ENCODE peak calls at places on chromosomes 6 and 20, in six cellular contexts. M, K, X, D, Z and W are unnamed samples.

GRCh38 chr20:12535770-12536169 is 473.0 kb upstream of the SPTLC3 start:
- DNase-seq in Z (no peak), K (no peak), M (no peak), X (no peak), D (no peak), W (no peak)

GRCh38 chr20:49337357-49337756 is 59.5 kb upstream of the ZNFX1 start:
- DNase-seq in X (no peak), K (no peak), Z (no peak), M (no peak), D (no peak), W (no peak)

GRCh38 chr6:6891949-6892461 is 215.8 kb upstream of the RREB1 start:
- DNase-seq in X (no peak), Z (no peak), M (no peak), D (no peak), K (no peak), W (no peak)

GRCh38 chr20:2299301-2299700 is 3.5 kb downstream of the TGM3 start:
- DNase-seq in X (no peak), D (no peak), K (no peak), M (no peak), Z (no peak), W (no peak)

GRCh38 chr6:56292505-56293181 is 45.3 kb upstream of the COL21A1 start:
- DNase-seq in D (peak; percentile 49), M (no peak), Z (peak; percentile 32), X (peak; percentile 25), K (peak; percentile 63), W (peak; percentile 93)

GRCh38 chr6:47195251-47195650 is 114.5 kb downstream of the TNFRSF21 start:
- DNase-seq in M (no peak), K (peak; percentile 41), D (no peak), Z (no peak), X (no peak), W (peak; percentile 91)

GRCh38 chr6:62285612-62286469 is at the start of gene KHDRBS2:
- DNase-seq in M (no peak), Z (peak; percentile 92), D (no peak), X (peak; percentile 67), K (no peak), W (no peak)

GRCh38 chr6:52261229-52261628 is 16.9 kb upstream of the IL17F start:
- DNase-seq in K (no peak), M (no peak), X (no peak), D (no peak), Z (no peak), W (no peak)

GRCh38 chr6:161727063-161727462 is 453.2 kb upstream of the AGPAT4 start:
- DNase-seq in Z (no peak), D (no peak), M (no peak), X (peak; percentile 38), K (no peak), W (no peak)

GRCh38 chr6:84052204-84052882 is 18.8 kb downstream of the MRAP2 start:
- DNase-seq in Z (peak; percentile 61), D (peak; percentile 30), X (peak; percentile 47), M (no peak), K (peak; percentile 64), W (peak; percentile 97)

GRCh38 chr6:12010635-12011275 is 1.4 kb upstream of the HIVEP1 start:
- DNase-seq in Z (peak; percentile 68), K (no peak), M (no peak), X (peak; percentile 72), D (peak; percentile 63), W (peak; percentile 68)

GRCh38 chr6:14710421-14710820 is 535.4 kb upstream of the JARID2 start:
- DNase-seq in Z (no peak), D (no peak), M (no peak), X (no peak), K (no peak), W (no peak)

GRCh38 chr6:85449388-85449817 is 480 bp upstream of the NT5E start:
- DNase-seq in K (no peak), X (no peak), Z (no peak), M (peak; percentile 43), D (peak; percentile 52), W (no peak)

GRCh38 chr20:24297928-24298327 is 171.5 kb upstream of the SYNDIG1 start:
- DNase-seq in M (no peak), K (no peak), D (no peak), Z (no peak), X (no peak), W (no peak)

GRCh38 chr20:63520939-63521601 is 505 bp downstream of the PPDPF start:
- DNase-seq in M (peak; percentile 81), Z (peak; percentile 69), D (peak; percentile 83), X (peak; percentile 61), K (no peak), W (peak; percentile 89)

GRCh38 chr6:110971458-110971857 is 10.4 kb upstream of the RPF2 start:
- DNase-seq in M (no peak), D (no peak), K (no peak), X (no peak), Z (no peak), W (no peak)

GRCh38 chr20:46563170-46563847 is 12.9 kb upstream of the OCSTAMP start:
- DNase-seq in K (no peak), M (no peak), Z (peak; percentile 37), X (peak; percentile 70), D (no peak), W (peak; percentile 58)

GRCh38 chr6:170184324-170184723 is 106.6 kb downstream of the DLL1 start:
- DNase-seq in X (no peak), K (no peak), Z (no peak), M (no peak), D (no peak), W (no peak)

GRCh38 chr20:34017610-34018009 is 23.9 kb downstream of the RALY start:
- DNase-seq in X (no peak), M (no peak), D (peak; percentile 44), Z (no peak), K (peak; percentile 6), W (peak; percentile 43)

GRCh38 chr6:40348591-40348990 is 238.6 kb downstream of the LRFN2 start:
- DNase-seq in M (no peak), K (no peak), X (no peak), Z (no peak), D (no peak), W (peak; percentile 35)

GRCh38 chr6:3549314-3549940 is 92.6 kb upstream of the SLC22A23 start:
- DNase-seq in D (peak; percentile 20), K (no peak), Z (no peak), X (no peak), M (no peak), W (no peak)

GRCh38 chr6:135603249-135603648 is 105.7 kb upstream of the AHI1 start:
- DNase-seq in X (no peak), D (no peak), K (no peak), Z (no peak), M (no peak), W (no peak)

GRCh38 chr6:11535801-11536230 is 1.7 kb upstream of the TMEM170B start:
- DNase-seq in M (peak; percentile 45), X (no peak), D (peak; percentile 32), Z (no peak), K (no peak), W (no peak)

GRCh38 chr20:45283529-45284065 is 23.0 kb upstream of the RBPJL start:
- DNase-seq in D (peak; percentile 37), X (no peak), M (no peak), Z (no peak), K (no peak), W (no peak)

GRCh38 chr6:170158296-170159039 is 132.4 kb downstream of the DLL1 start:
- DNase-seq in Z (no peak), K (no peak), D (no peak), M (no peak), X (no peak), W (no peak)

GRCh38 chr20:7371518-7372158 is 568.6 kb downstream of the HAO1 start:
- DNase-seq in X (no peak), Z (no peak), D (no peak), K (no peak), M (no peak), W (no peak)

GRCh38 chr6:157561037-157561790 is 180.2 kb downstream of the ZDHHC14 start:
- DNase-seq in M (no peak), X (no peak), K (no peak), D (no peak), Z (no peak), W (no peak)

GRCh38 chr6:45533394-45533793 is 155.7 kb upstream of the SUPT3H start:
- DNase-seq in M (no peak), K (no peak), Z (no peak), X (no peak), D (no peak), W (no peak)